ENCODE peak calls at places on chromosomes 3 and 15, in six cellular contexts. B, N, A, E, S and I are unnamed samples.

GRCh38 chr3:27976933-27977332 is 254.8 kb upstream of the EOMES start:
- DNase-seq in B (no peak), N (no peak), A (no peak), E (no peak), S (peak; percentile 97), I (no peak)

GRCh38 chr3:61858054-61858453 is 296.7 kb downstream of the PTPRG start:
- DNase-seq in B (peak; percentile 27), N (no peak), A (no peak), E (no peak), S (no peak), I (no peak)

GRCh38 chr3:161558256-161558655 is 61.6 kb downstream of the OTOL1 start:
- DNase-seq in B (no peak), N (no peak), A (no peak), E (no peak), S (no peak), I (no peak)

GRCh38 chr3:210649-211048 is 14.1 kb downstream of the CHL1 start:
- DNase-seq in B (no peak), N (no peak), A (no peak), E (no peak), S (no peak), I (no peak)

GRCh38 chr3:47197287-47197686 is 33.4 kb upstream of the SETD2 start:
- DNase-seq in B (no peak), N (no peak), A (no peak), E (no peak), S (no peak), I (no peak)

GRCh38 chr3:24365168-24365567 is 129.5 kb downstream of the THRB start:
- DNase-seq in B (peak; percentile 6), N (no peak), A (peak; percentile 90), E (no peak), S (no peak), I (no peak)

GRCh38 chr15:80913541-80913940 is 76.1 kb downstream of the MESD start:
- DNase-seq in B (no peak), N (no peak), A (peak; percentile 68), E (no peak), S (no peak), I (no peak)

GRCh38 chr3:27752926-27753325 is 30.8 kb upstream of the EOMES start:
- DNase-seq in B (no peak), N (no peak), A (no peak), E (no peak), S (no peak), I (no peak)

GRCh38 chr15:29613951-29614382 is 208.3 kb downstream of the TJP1 start:
- DNase-seq in B (peak; percentile 34), N (no peak), A (peak; percentile 29), E (peak; percentile 67), S (no peak), I (no peak)

GRCh38 chr15:45448066-45448510 is 69.7 kb upstream of the GATM start:
- DNase-seq in B (no peak), N (no peak), A (no peak), E (no peak), S (peak; percentile 28), I (no peak)

GRCh38 chr3:116445291-116445841 is at the start of gene LSAMP:
- DNase-seq in B (peak; percentile 76), N (no peak), A (no peak), E (no peak), S (no peak), I (peak; percentile 63)

GRCh38 chr3:190616627-190617026 is 102.7 kb downstream of the IL1RAP start:
- DNase-seq in B (no peak), N (no peak), A (no peak), E (no peak), S (peak; percentile 87), I (no peak)

GRCh38 chr15:74906193-74906449 is 530 bp downstream of the FAM219B start:
- DNase-seq in B (no peak), N (no peak), A (no peak), E (peak; percentile 47), S (no peak), I (no peak)

GRCh38 chr3:138678086-138678485 is 69.5 kb downstream of the FAIM start:
- DNase-seq in B (no peak), N (no peak), A (no peak), E (no peak), S (no peak), I (no peak)

GRCh38 chr3:3027976-3028567 is 82.1 kb downstream of the IL5RA start:
- DNase-seq in B (no peak), N (peak; percentile 33), A (no peak), E (no peak), S (no peak), I (no peak)

GRCh38 chr3:146561879-146562278 is 17.5 kb upstream of the PLSCR1 start:
- DNase-seq in B (no peak), N (no peak), A (no peak), E (no peak), S (no peak), I (no peak)

GRCh38 chr3:198081421-198081844 is 121.4 kb downstream of the LMLN start:
- DNase-seq in B (peak; percentile 22), N (no peak), A (no peak), E (no peak), S (no peak), I (no peak)

GRCh38 chr3:9779721-9780450 is 10.1 kb upstream of the CAMK1 start:
- DNase-seq in B (no peak), N (peak; percentile 59), A (no peak), E (no peak), S (peak; percentile 78), I (no peak)

GRCh38 chr15:76840830-76841460 is 64.2 kb downstream of the SCAPER start:
- DNase-seq in B (peak; percentile 42), N (no peak), A (peak; percentile 26), E (peak; percentile 16), S (no peak), I (no peak)

GRCh38 chr3:70090322-70090913 is 90.9 kb downstream of the SAMMSON start:
- DNase-seq in B (peak; percentile 39), N (no peak), A (no peak), E (peak; percentile 6), S (no peak), I (no peak)

GRCh38 chr15:43279496-43279895 is 12.8 kb upstream of the TGM5 start:
- DNase-seq in B (no peak), N (no peak), A (no peak), E (no peak), S (no peak), I (no peak)

GRCh38 chr3:87509401-87509800 is 233.0 kb upstream of the POU1F1 start:
- DNase-seq in B (no peak), N (no peak), A (no peak), E (peak; percentile 11), S (no peak), I (no peak)

GRCh38 chr15:72193781-72194396 is 3.7 kb downstream of the GRAMD2A start:
- DNase-seq in B (no peak), N (no peak), A (no peak), E (no peak), S (no peak), I (no peak)
- TF ChIP-seq GABPA in B (no peak), N (no peak), A (no peak), E (no peak), S (no peak), I (no peak)

DNA sequence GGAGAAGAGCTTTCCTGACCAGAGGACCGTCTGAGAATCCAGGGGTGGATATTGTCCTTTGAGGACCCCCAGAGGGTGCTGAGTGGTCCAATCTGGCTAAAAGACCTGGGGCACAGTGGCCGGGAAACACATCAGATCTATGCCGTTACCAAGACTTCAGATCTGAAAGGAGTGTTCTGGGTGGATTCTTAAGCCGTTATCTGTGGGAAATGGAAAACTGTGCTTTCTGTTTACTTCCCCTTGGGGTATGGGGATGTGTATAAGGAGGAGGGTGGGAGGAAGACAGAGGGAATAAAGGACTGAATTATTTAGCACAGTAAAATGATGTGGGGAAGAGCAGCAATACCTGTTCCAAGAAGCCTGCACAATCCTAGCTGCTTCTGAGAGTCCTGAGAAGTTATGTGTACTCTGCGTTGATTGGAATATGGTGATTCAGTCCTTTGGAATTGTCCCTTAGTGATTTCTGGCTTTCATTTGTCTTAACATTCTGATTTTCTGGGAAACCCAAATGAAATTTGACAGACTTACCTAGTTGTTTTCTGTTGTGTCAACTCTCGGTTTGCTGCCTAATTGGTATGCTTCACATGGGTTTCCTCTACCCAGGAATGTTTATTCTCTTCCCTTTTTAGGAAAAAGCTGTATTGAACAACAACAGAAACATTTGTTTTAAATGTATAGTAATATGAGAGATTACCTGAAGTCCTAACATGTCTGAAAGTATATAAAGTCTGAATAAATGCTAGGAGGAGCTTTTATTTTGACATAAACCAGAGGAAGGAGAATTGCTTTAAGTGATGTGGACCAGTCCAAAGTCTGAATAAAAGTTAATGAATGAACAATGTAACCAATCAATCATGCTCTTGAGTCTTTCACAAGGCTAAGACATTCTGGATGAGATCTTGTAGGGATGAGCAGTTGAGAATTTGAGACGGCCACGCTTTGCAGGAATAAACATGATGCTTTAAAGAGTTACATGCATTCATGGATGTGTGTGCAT is 427.1 kb upstream of the C2CD4B start:
- DNase-seq in B (no peak), N (no peak), A (peak; percentile 13), E (no peak), S (no peak), I (no peak)
- TF ChIP-seq GABPA in B (no peak), N (no peak), A (no peak), E (no peak), S (no peak), I (no peak)

GRCh38 chr3:36540898-36541518 is 160.7 kb downstream of the STAC start:
- DNase-seq in B (no peak), N (no peak), A (peak; percentile 4), E (peak; percentile 5), S (no peak), I (no peak)

GRCh38 chr3:36546196-36546595 is 165.9 kb downstream of the STAC start:
- DNase-seq in B (no peak), N (no peak), A (no peak), E (no peak), S (no peak), I (no peak)

GRCh38 chr3:36542186-36542585 is 161.9 kb downstream of the STAC start:
- DNase-seq in B (no peak), N (no peak), A (no peak), E (no peak), S (no peak), I (no peak)

GRCh38 chr3:36538405-36538804 is 158.1 kb downstream of the STAC start:
- DNase-seq in B (no peak), N (no peak), A (no peak), E (no peak), S (no peak), I (no peak)

DNA sequence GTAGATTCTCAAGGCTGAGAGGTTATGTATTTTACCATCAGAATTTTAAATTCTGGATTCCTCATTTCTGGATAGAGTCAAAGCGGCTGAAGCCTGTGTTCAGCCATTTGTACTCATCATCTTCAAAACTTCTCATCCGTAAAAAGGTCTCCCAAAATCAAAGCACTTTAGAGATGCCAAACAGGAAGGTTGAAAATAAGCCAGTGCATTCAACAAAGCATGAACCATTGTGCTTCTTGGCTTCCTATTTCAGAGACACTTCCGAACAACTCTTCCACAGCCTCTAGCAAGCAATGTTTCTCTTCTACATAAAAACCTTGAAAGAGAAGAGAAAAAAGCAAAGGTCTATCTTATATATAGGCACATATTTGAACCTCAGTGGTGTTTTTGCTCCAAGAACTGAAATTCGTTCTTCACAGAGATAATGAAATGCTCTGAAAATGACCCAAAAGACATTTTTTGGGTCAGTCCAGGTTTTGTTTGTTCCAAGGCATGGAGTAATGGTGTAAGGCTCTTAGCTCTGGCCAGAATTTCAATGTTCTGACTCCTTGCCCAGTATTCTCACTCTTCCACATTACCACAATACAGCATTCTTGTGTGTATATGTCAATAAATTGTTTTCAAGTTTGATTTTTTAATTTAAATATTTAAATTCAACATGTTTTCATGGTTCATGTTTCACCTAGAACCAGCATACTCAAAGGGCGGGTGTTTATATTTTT is 163.1 kb downstream of the STAC start:
- DNase-seq in B (no peak), N (no peak), A (no peak), E (no peak), S (no peak), I (no peak)
- TF ChIP-seq GABPA in B (no peak), N (no peak), A (no peak), E (no peak), S (no peak), I (no peak)

GRCh38 chr3:183698318-183698731 is 728 bp downstream of the YEATS2 start:
- DNase-seq in B (peak; percentile 73), N (no peak), A (no peak), E (peak; percentile 35), S (no peak), I (no peak)
- TF ChIP-seq GABPA in B (no peak), N (no peak), A (no peak), E (no peak), S (no peak), I (no peak)